ENCODE peak calls at places on chromosomes 5 and 9, in five cellular contexts. Q is chondrocyte, W is T-helper 1 cell, X is NCI-H2081, S is ovary. C is an unnamed sample.

GRCh38 chr9:23537192-23538059 is 288.6 kb downstream of the ELAVL2 start:
- DNase-seq in Q (no peak), W (no peak), X (no peak), S (no peak), C (no peak)

GRCh38 chr9:88236531-88237453 is 98.5 kb upstream of the SPATA31C2 start:
- DNase-seq in Q (no peak), W (no peak), X (no peak), S (peak), C (no peak)

GRCh38 chr9:127163409-127163808 is 41.0 kb upstream of the ANGPTL2 start:
- DNase-seq in Q (no peak), W (no peak), X (no peak), S (peak), C (no peak)

GRCh38 chr5:34487956-34488355 is 168.2 kb upstream of the RAI14 start:
- DNase-seq in Q (no peak), W (no peak), X (no peak), S (no peak), C (no peak)

GRCh38 chr5:81766611-81767010 is 15.7 kb upstream of the SSBP2 start:
- DNase-seq in Q (no peak), W (no peak), X (no peak), S (no peak), C (no peak)

GRCh38 chr5:141883184-141883947 is 5.2 kb upstream of the PCDH1 start:
- DNase-seq in Q (no peak), W (no peak), X (no peak), S (no peak), C (no peak)

GRCh38 chr9:76352026-76352620 is 42.1 kb downstream of the RFK start:
- DNase-seq in Q (no peak), W (no peak), X (no peak), S (no peak), C (no peak)

GRCh38 chr5:16983022-16983639 is 47.0 kb upstream of the MYO10 start:
- DNase-seq in Q (no peak), W (no peak), X (no peak), S (peak), C (no peak)

GRCh38 chr5:57435701-57436134 is 46.9 kb downstream of the ACTBL2 start:
- DNase-seq in Q (no peak), W (no peak), X (no peak), S (no peak), C (no peak)

GRCh38 chr5:142079243-142079642 is 29.3 kb upstream of the NDFIP1 start:
- DNase-seq in Q (no peak), W (no peak), X (peak), S (no peak), C (no peak)

GRCh38 chr9:122402403-122403268 is 31.8 kb downstream of the PTGS1 start:
- DNase-seq in Q (no peak), W (no peak), X (no peak), S (no peak), C (no peak)

GRCh38 chr5:10625700-10626472 is 62.0 kb downstream of the ANKRD33B start:
- DNase-seq in Q (no peak), W (no peak), X (no peak), S (no peak), C (no peak)